ENCODE peak calls at places on chromosomes 12 and 14, in eight cellular contexts. A is CD8-positive, alpha-beta T cell; F is OCI-M1; W is AG09319; X is RPMI7951; V is EL; J is cardiac fibroblast; C is Right ventricle myocardium inferior. K is an unnamed sample.

GRCh38 chr12:12582895-12583303 is 20.2 kb upstream of the DUSP16 start:
- DNase-seq in A (no peak), F (no peak), W (peak; percentile 41), X (peak; percentile 26), V (peak; percentile 57), J (peak; percentile 72), C (no peak), K (peak; percentile 30)

GRCh38 chr12:54571166-54571856 is 17.1 kb downstream of the PPP1R1A start:
- DNase-seq in A (no peak), F (no peak), W (no peak), X (no peak), V (no peak), J (peak; percentile 22), C (no peak), K (no peak)

GRCh38 chr12:97016163-97016562 is 109.1 kb downstream of the NEDD1 start:
- DNase-seq in A (no peak), F (no peak), W (no peak), X (no peak), V (no peak), J (no peak), C (no peak), K (no peak)

GRCh38 chr14:59688224-59689170 is 111.9 kb upstream of the CCDC175 start:
- DNase-seq in A (no peak), F (peak; percentile 72), W (no peak), X (peak; percentile 45), V (peak; percentile 57), J (peak; percentile 70), C (peak; percentile 63), K (peak; percentile 1)

GRCh38 chr12:121799175-121799841 is 4.5 kb upstream of the SETD1B start:
- DNase-seq in A (no peak), F (peak; percentile 82), W (no peak), X (peak; percentile 81), V (peak; percentile 77), J (peak; percentile 82), C (peak; percentile 87), K (peak; percentile 71)

GRCh38 chr12:129550353-129550752 is 353.5 kb downstream of the TMEM132D start:
- DNase-seq in A (no peak), F (no peak), W (no peak), X (no peak), V (no peak), J (no peak), C (no peak), K (no peak)

GRCh38 chr14:74018029-74018703 is 922 bp downstream of the ENTPD5 start:
- DNase-seq in A (no peak), F (peak; percentile 66), W (peak; percentile 22), X (peak; percentile 62), V (peak; percentile 59), J (peak; percentile 68), C (no peak), K (peak; percentile 18)

GRCh38 chr14:90263748-90264449 is 7.5 kb downstream of the PSMC1 start:
- DNase-seq in A (no peak), F (no peak), W (no peak), X (no peak), V (no peak), J (no peak), C (no peak), K (no peak)

GRCh38 chr12:45745861-45746277 is 16.4 kb downstream of the ARID2 start:
- DNase-seq in A (no peak), F (peak; percentile 65), W (no peak), X (peak; percentile 24), V (peak; percentile 11), J (peak; percentile 59), C (no peak), K (no peak)

GRCh38 chr12:105205322-105206048 is 30.5 kb downstream of the APPL2 start:
- DNase-seq in A (no peak), F (no peak), W (no peak), X (no peak), V (no peak), J (no peak), C (no peak), K (no peak)

GRCh38 chr14:98957211-98958047 is 314.6 kb downstream of the BCL11B start:
- DNase-seq in A (no peak), F (peak; percentile 0), W (peak; percentile 62), X (peak; percentile 84), V (no peak), J (peak; percentile 23), C (no peak), K (peak; percentile 77)

GRCh38 chr12:98864363-98864762 is 219.3 kb downstream of the APAF1 start:
- DNase-seq in A (no peak), F (no peak), W (no peak), X (no peak), V (no peak), J (no peak), C (no peak), K (no peak)

GRCh38 chr14:99604766-99605298 is 825 bp upstream of the CCDC85C start:
- DNase-seq in A (peak; percentile 7), F (no peak), W (no peak), X (peak; percentile 41), V (peak; percentile 51), J (peak; percentile 32), C (peak; percentile 50), K (no peak)

GRCh38 chr14:102138935-102139247 is 806 bp upstream of the WDR20 start:
- DNase-seq in A (no peak), F (peak; percentile 65), W (no peak), X (no peak), V (peak; percentile 52), J (no peak), C (no peak), K (no peak)

GRCh38 chr12:127191124-127191523 is 1075.8 kb upstream of the TMEM132C start:
- DNase-seq in A (no peak), F (no peak), W (peak; percentile 54), X (peak; percentile 57), V (peak; percentile 68), J (peak; percentile 79), C (no peak), K (peak; percentile 56)

GRCh38 chr14:54532111-54533012 is 22.7 kb downstream of the CGRRF1 start:
- DNase-seq in A (no peak), F (no peak), W (no peak), X (no peak), V (no peak), J (no peak), C (no peak), K (no peak)

GRCh38 chr12:93111791-93112208 is 182.7 kb upstream of the EEA1 start:
- DNase-seq in A (no peak), F (no peak), W (no peak), X (no peak), V (no peak), J (peak; percentile 76), C (no peak), K (no peak)